ENCODE peak calls at places on chromosomes 2 and 18, in ten cellular contexts. One of them, this sample, is unnamed. For H3K4me1 and H3K36me3, the result is how much of the 10 kb centered on the place peaks cover.

GRCh38 chr2:162072181-162072702 is 1.8 kb downstream of the DPP4 start:
- DNase-seq in NT2/D1: no peak
- DNase-seq in OCI-LY7: no peak
- DNase-seq in aorta: no peak
- DNase-seq in body of pancreas: no peak
- DNase-seq in spleen: no peak
- DNase-seq in lower lobe of right lung: no peak
- DNase-seq in PC-9: no peak
- DNase-seq in cardiac muscle cell: peak
- DNase-seq in mucosa of descending colon: no peak
- DNase-seq in this sample: no peak

GRCh38 chr2:223837290-223838061 is at the start of gene AP1S3:
- DNase-seq in spleen: peak
- DNase-seq in mucosa of descending colon: peak
- DNase-seq in NT2/D1: peak
- DNase-seq in lower lobe of right lung: peak
- DNase-seq in aorta: peak
- DNase-seq in PC-9: peak
- DNase-seq in cardiac muscle cell: peak
- DNase-seq in OCI-LY7: peak
- DNase-seq in body of pancreas: peak
- DNase-seq in this sample: peak

GRCh38 chr2:45930396-45930792 is 278.9 kb downstream of the PRKCE start:
- DNase-seq in NT2/D1: no peak
- DNase-seq in OCI-LY7: no peak
- DNase-seq in mucosa of descending colon: no peak
- DNase-seq in spleen: no peak
- DNase-seq in aorta: no peak
- DNase-seq in lower lobe of right lung: no peak
- DNase-seq in cardiac muscle cell: peak
- DNase-seq in PC-9: no peak
- DNase-seq in body of pancreas: no peak
- DNase-seq in this sample: no peak

GRCh38 chr2:28976584-28976983 is 4.5 kb upstream of the TOGARAM2 start:
- DNase-seq in cardiac muscle cell: peak
- DNase-seq in PC-9: peak
- DNase-seq in aorta: no peak
- DNase-seq in mucosa of descending colon: no peak
- DNase-seq in OCI-LY7: no peak
- DNase-seq in body of pancreas: peak
- DNase-seq in NT2/D1: no peak
- DNase-seq in lower lobe of right lung: peak
- DNase-seq in spleen: no peak
- DNase-seq in this sample: no peak

GRCh38 chr18:7618821-7619410 is 51.8 kb downstream of the PTPRM start:
- DNase-seq in aorta: no peak
- DNase-seq in mucosa of descending colon: no peak
- DNase-seq in PC-9: no peak
- DNase-seq in lower lobe of right lung: no peak
- DNase-seq in NT2/D1: no peak
- DNase-seq in body of pancreas: no peak
- DNase-seq in OCI-LY7: no peak
- DNase-seq in cardiac muscle cell: no peak
- DNase-seq in spleen: no peak
- DNase-seq in this sample: no peak

GRCh38 chr2:108184421-108184820 is 55.3 kb upstream of the SULT1C3 start:
- DNase-seq in lower lobe of right lung: no peak
- DNase-seq in mucosa of descending colon: no peak
- DNase-seq in PC-9: no peak
- DNase-seq in cardiac muscle cell: peak
- DNase-seq in body of pancreas: no peak
- DNase-seq in NT2/D1: peak
- DNase-seq in OCI-LY7: peak
- DNase-seq in aorta: no peak
- DNase-seq in spleen: no peak
- DNase-seq in this sample: no peak

GRCh38 chr2:134218928-134219707 is 34.8 kb upstream of the MGAT5 start:
- DNase-seq in aorta: no peak
- DNase-seq in spleen: peak
- DNase-seq in lower lobe of right lung: peak
- DNase-seq in cardiac muscle cell: no peak
- DNase-seq in NT2/D1: no peak
- DNase-seq in PC-9: no peak
- DNase-seq in OCI-LY7: peak
- DNase-seq in mucosa of descending colon: peak
- DNase-seq in body of pancreas: no peak
- DNase-seq in this sample: peak

GRCh38 chr2:181742908-181743722 is 62.8 kb upstream of the NEUROD1 start:
- DNase-seq in spleen: no peak
- DNase-seq in lower lobe of right lung: no peak
- DNase-seq in mucosa of descending colon: no peak
- DNase-seq in OCI-LY7: peak
- DNase-seq in aorta: no peak
- DNase-seq in body of pancreas: peak
- DNase-seq in PC-9: peak
- DNase-seq in NT2/D1: no peak
- DNase-seq in cardiac muscle cell: peak
- DNase-seq in this sample: no peak

GRCh38 chr18:10015941-10016819 is 102.4 kb downstream of the VAPA start:
- DNase-seq in NT2/D1: no peak
- DNase-seq in mucosa of descending colon: no peak
- DNase-seq in cardiac muscle cell: peak
- DNase-seq in OCI-LY7: peak
- DNase-seq in lower lobe of right lung: no peak
- DNase-seq in spleen: no peak
- DNase-seq in PC-9: no peak
- DNase-seq in aorta: no peak
- DNase-seq in body of pancreas: no peak
- DNase-seq in this sample: no peak

GRCh38 chr2:71608034-71608433 is 154.7 kb downstream of the DYSF start:
- DNase-seq in spleen: peak
- DNase-seq in PC-9: no peak
- DNase-seq in NT2/D1: no peak
- DNase-seq in body of pancreas: peak
- DNase-seq in aorta: peak
- DNase-seq in cardiac muscle cell: no peak
- DNase-seq in mucosa of descending colon: no peak
- DNase-seq in lower lobe of right lung: no peak
- DNase-seq in OCI-LY7: no peak
- DNase-seq in this sample: no peak

GRCh38 chr2:1997409-1997808 is 253.1 kb upstream of the PXDN start:
- DNase-seq in aorta: no peak
- DNase-seq in OCI-LY7: no peak
- DNase-seq in cardiac muscle cell: no peak
- DNase-seq in body of pancreas: peak
- DNase-seq in mucosa of descending colon: peak
- DNase-seq in NT2/D1: no peak
- DNase-seq in lower lobe of right lung: no peak
- DNase-seq in PC-9: no peak
- DNase-seq in spleen: no peak
- DNase-seq in this sample: no peak

GRCh38 chr18:54776282-54776977 is 51.8 kb upstream of the RAB27B start:
- DNase-seq in cardiac muscle cell: peak
- DNase-seq in NT2/D1: no peak
- DNase-seq in body of pancreas: no peak
- DNase-seq in mucosa of descending colon: no peak
- DNase-seq in spleen: no peak
- DNase-seq in PC-9: peak
- DNase-seq in lower lobe of right lung: no peak
- DNase-seq in aorta: no peak
- DNase-seq in OCI-LY7: no peak
- DNase-seq in this sample: no peak

GRCh38 chr2:205193121-205193520 is 489.2 kb upstream of the NRP2 start:
- DNase-seq in lower lobe of right lung: no peak
- DNase-seq in NT2/D1: no peak
- DNase-seq in aorta: no peak
- DNase-seq in spleen: no peak
- DNase-seq in PC-9: no peak
- DNase-seq in body of pancreas: no peak
- DNase-seq in cardiac muscle cell: no peak
- DNase-seq in OCI-LY7: no peak
- DNase-seq in mucosa of descending colon: no peak
- DNase-seq in this sample: no peak

GRCh38 chr2:122100371-122101150 is 345.1 kb downstream of the TSN start:
- DNase-seq in PC-9: no peak
- DNase-seq in NT2/D1: peak
- DNase-seq in body of pancreas: no peak
- DNase-seq in lower lobe of right lung: no peak
- DNase-seq in spleen: no peak
- DNase-seq in mucosa of descending colon: no peak
- DNase-seq in aorta: no peak
- DNase-seq in cardiac muscle cell: peak
- DNase-seq in OCI-LY7: no peak
- DNase-seq in this sample: no peak

DNA sequence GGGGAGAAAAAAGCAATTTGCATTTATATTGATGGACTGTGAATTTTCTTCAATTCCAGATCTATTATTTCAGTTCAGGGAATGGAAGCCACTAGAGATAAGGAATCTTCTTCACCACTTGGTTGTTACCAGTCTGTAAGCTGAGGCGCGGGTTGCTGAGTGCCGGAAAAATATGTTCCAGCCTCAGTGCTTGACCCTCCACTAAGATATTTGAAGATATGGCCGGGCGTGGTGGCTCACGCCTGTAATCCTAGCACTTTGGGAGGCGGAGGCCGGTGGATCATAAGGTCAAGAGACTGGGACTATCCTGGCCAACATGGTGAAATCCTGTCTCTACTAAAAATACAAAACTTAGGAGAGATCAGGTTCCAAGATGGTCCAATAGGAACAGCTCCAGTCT is 9.1 kb upstream of the HMSD start:
- DNase-seq in NT2/D1: no peak
- DNase-seq in mucosa of descending colon: no peak
- DNase-seq in OCI-LY7: no peak
- DNase-seq in body of pancreas: no peak
- DNase-seq in lower lobe of right lung: no peak
- DNase-seq in cardiac muscle cell: no peak
- DNase-seq in spleen: no peak
- DNase-seq in PC-9: no peak
- DNase-seq in aorta: no peak
- DNase-seq in this sample: no peak
- H3K4me3 ChIP-seq in NT2/D1: no peak
- H3K4me3 ChIP-seq in mucosa of descending colon: no peak
- H3K4me3 ChIP-seq in OCI-LY7: no peak
- H3K4me3 ChIP-seq in body of pancreas: no peak
- H3K4me3 ChIP-seq in lower lobe of right lung: no peak
- H3K4me3 ChIP-seq in cardiac muscle cell: no peak
- H3K4me3 ChIP-seq in spleen: no peak
- H3K4me3 ChIP-seq in PC-9: no peak
- H3K4me3 ChIP-seq in aorta: no peak
- H3K4me3 ChIP-seq in this sample: no peak

DNA sequence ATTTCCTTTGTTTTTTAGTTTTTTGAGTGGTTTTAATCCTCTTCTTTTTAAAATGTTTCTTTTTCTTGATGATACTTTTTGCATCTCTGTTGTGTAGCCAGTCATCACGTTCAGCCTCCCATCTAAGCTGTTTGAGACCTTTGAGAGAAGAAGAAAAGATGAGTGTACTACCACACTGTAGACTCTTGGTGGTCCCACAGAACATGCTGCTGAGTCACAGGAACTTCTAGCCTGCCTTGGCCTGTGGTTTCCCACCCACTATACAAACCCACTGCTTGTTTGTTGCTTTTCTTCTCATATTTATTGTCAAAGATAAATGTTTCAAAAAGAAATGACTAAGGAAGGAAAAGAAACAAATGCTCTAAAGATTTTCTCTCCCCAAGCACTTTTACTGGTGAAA is 5.5 kb downstream of the CEBPZOS start:
- DNase-seq in body of pancreas: no peak
- DNase-seq in PC-9: no peak
- DNase-seq in cardiac muscle cell: no peak
- DNase-seq in OCI-LY7: peak
- DNase-seq in lower lobe of right lung: no peak
- DNase-seq in NT2/D1: no peak
- DNase-seq in aorta: no peak
- DNase-seq in mucosa of descending colon: no peak
- DNase-seq in spleen: no peak
- DNase-seq in this sample: no peak
- H3K4me1 ChIP-seq in body of pancreas: under half
- H3K4me1 ChIP-seq in PC-9: under half
- H3K4me1 ChIP-seq in cardiac muscle cell: under half
- H3K4me1 ChIP-seq in OCI-LY7: under half
- H3K4me1 ChIP-seq in lower lobe of right lung: under half
- H3K4me1 ChIP-seq in NT2/D1: under half
- H3K4me1 ChIP-seq in aorta: under half
- H3K4me1 ChIP-seq in mucosa of descending colon: under half
- H3K4me1 ChIP-seq in spleen: under half
- H3K4me1 ChIP-seq in this sample: under half

GRCh38 chr2:54642684-54643430 is 80.6 kb upstream of the EML6 start:
- DNase-seq in mucosa of descending colon: no peak
- DNase-seq in body of pancreas: no peak
- DNase-seq in PC-9: no peak
- DNase-seq in aorta: no peak
- DNase-seq in cardiac muscle cell: no peak
- DNase-seq in lower lobe of right lung: no peak
- DNase-seq in spleen: no peak
- DNase-seq in NT2/D1: no peak
- DNase-seq in OCI-LY7: no peak
- DNase-seq in this sample: no peak

GRCh38 chr2:54644236-54644635 is 79.2 kb upstream of the EML6 start:
- DNase-seq in PC-9: no peak
- DNase-seq in aorta: no peak
- DNase-seq in NT2/D1: no peak
- DNase-seq in body of pancreas: no peak
- DNase-seq in mucosa of descending colon: no peak
- DNase-seq in cardiac muscle cell: no peak
- DNase-seq in lower lobe of right lung: no peak
- DNase-seq in OCI-LY7: no peak
- DNase-seq in spleen: no peak
- DNase-seq in this sample: no peak

GRCh38 chr2:54640834-54641540 is 82.5 kb upstream of the EML6 start:
- DNase-seq in body of pancreas: no peak
- DNase-seq in NT2/D1: no peak
- DNase-seq in lower lobe of right lung: no peak
- DNase-seq in OCI-LY7: no peak
- DNase-seq in PC-9: no peak
- DNase-seq in cardiac muscle cell: peak
- DNase-seq in spleen: no peak
- DNase-seq in aorta: no peak
- DNase-seq in mucosa of descending colon: no peak
- DNase-seq in this sample: no peak

GRCh38 chr2:54639609-54640008 is 83.9 kb upstream of the EML6 start:
- DNase-seq in body of pancreas: no peak
- DNase-seq in spleen: no peak
- DNase-seq in mucosa of descending colon: no peak
- DNase-seq in aorta: no peak
- DNase-seq in OCI-LY7: no peak
- DNase-seq in cardiac muscle cell: peak
- DNase-seq in PC-9: no peak
- DNase-seq in lower lobe of right lung: no peak
- DNase-seq in NT2/D1: no peak
- DNase-seq in this sample: no peak

GRCh38 chr2:54641988-54642387 is 81.5 kb upstream of the EML6 start:
- DNase-seq in PC-9: no peak
- DNase-seq in cardiac muscle cell: no peak
- DNase-seq in body of pancreas: no peak
- DNase-seq in lower lobe of right lung: no peak
- DNase-seq in OCI-LY7: no peak
- DNase-seq in NT2/D1: no peak
- DNase-seq in mucosa of descending colon: no peak
- DNase-seq in spleen: no peak
- DNase-seq in aorta: no peak
- DNase-seq in this sample: no peak
- H3K36me3 ChIP-seq in PC-9: half or more
- H3K36me3 ChIP-seq in cardiac muscle cell: half or more
- H3K36me3 ChIP-seq in body of pancreas: under half
- H3K36me3 ChIP-seq in lower lobe of right lung: half or more
- H3K36me3 ChIP-seq in OCI-LY7: half or more
- H3K36me3 ChIP-seq in NT2/D1: half or more
- H3K36me3 ChIP-seq in mucosa of descending colon: under half
- H3K36me3 ChIP-seq in spleen: half or more
- H3K36me3 ChIP-seq in aorta: under half
- H3K36me3 ChIP-seq in this sample: half or more

GRCh38 chr18:26454192-26454591 is 94.2 kb downstream of the KCTD1 start:
- DNase-seq in spleen: no peak
- DNase-seq in PC-9: no peak
- DNase-seq in aorta: no peak
- DNase-seq in lower lobe of right lung: no peak
- DNase-seq in NT2/D1: no peak
- DNase-seq in OCI-LY7: no peak
- DNase-seq in body of pancreas: no peak
- DNase-seq in cardiac muscle cell: no peak
- DNase-seq in mucosa of descending colon: no peak
- DNase-seq in this sample: no peak
- H3K4me3 ChIP-seq in spleen: no peak
- H3K4me3 ChIP-seq in PC-9: no peak
- H3K4me3 ChIP-seq in aorta: no peak
- H3K4me3 ChIP-seq in lower lobe of right lung: no peak
- H3K4me3 ChIP-seq in NT2/D1: no peak
- H3K4me3 ChIP-seq in OCI-LY7: no peak
- H3K4me3 ChIP-seq in body of pancreas: no peak
- H3K4me3 ChIP-seq in cardiac muscle cell: no peak
- H3K4me3 ChIP-seq in mucosa of descending colon: no peak
- H3K4me3 ChIP-seq in this sample: no peak

This sample was measured in effector memory CD4-positive, alpha-beta T cell.